ENCODE peak calls at places on chromosomes 4 and X, in five cellular contexts. Z is GM23338, L is cardiac muscle cell, N is mesenchymal stem cell, G is H7. B is an unnamed sample.

GRCh38 chrX:113391875-113392274 is 551.2 kb upstream of the AMOT start:
- DNase-seq in Z (no peak), L (no peak), N (no peak), G (no peak), B (no peak)

GRCh38 chrX:118047446-118048186 is 69.0 kb downstream of the KLHL13 start:
- DNase-seq in Z (no peak), L (no peak), N (no peak), G (no peak), B (no peak)

GRCh38 chr4:107467461-107467860 is 252.6 kb downstream of the PAPSS1 start:
- DNase-seq in Z (no peak), L (no peak), N (no peak), G (no peak), B (no peak)

GRCh38 chrX:104118765-104119164 is 6.4 kb downstream of the ZCCHC18 start:
- DNase-seq in Z (peak), L (no peak), N (no peak), G (no peak), B (no peak)

GRCh38 chrX:71251456-71251973 is 2.4 kb downstream of the ZMYM3 start:
- DNase-seq in Z (peak), L (no peak), N (peak), G (no peak), B (no peak)

GRCh38 chr4:6751611-6752485 is 30.7 kb upstream of the KIAA0232 start:
- DNase-seq in Z (no peak), L (no peak), N (peak), G (no peak), B (no peak)

GRCh38 chr4:86633854-86634253 is 39.7 kb downstream of the PTPN13 start:
- DNase-seq in Z (no peak), L (no peak), N (peak), G (no peak), B (no peak)

GRCh38 chr4:6999172-7000086 is 43.7 kb upstream of the TADA2B start:
- DNase-seq in Z (no peak), L (no peak), N (no peak), G (peak), B (no peak)

GRCh38 chr4:2247128-2248043 is 5.5 kb upstream of the HAUS3 start:
- DNase-seq in Z (no peak), L (no peak), N (no peak), G (peak), B (no peak)

GRCh38 chr4:109319156-109319555 is 16.7 kb upstream of the COL25A1 start:
- DNase-seq in Z (no peak), L (no peak), N (no peak), G (no peak), B (no peak)

GRCh38 chrX:40651620-40652223 is 4.4 kb upstream of the CXorf38 start:
- DNase-seq in Z (peak), L (peak), N (peak), G (peak), B (no peak)

DNA sequence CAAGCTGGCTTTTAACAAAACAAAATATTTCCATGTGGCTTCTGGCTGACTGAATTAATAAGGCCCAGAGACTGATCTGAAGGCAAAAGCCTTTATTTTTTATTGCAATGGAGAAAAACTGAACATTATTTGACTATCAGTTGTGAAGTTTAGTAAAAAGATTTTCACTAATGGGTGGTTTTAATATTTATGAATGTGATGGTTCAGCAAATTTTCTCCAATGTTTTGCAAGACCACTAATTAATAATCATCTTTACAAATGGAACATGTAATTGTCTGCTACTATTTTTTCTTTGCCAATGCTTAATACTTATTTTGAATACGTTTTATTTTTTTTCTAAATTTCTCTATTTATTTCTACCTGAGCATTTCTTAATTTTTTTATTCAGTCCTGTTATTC is 90.6 kb downstream of the SNCA start:
- DNase-seq in Z (no peak), L (no peak), N (no peak), G (no peak), B (no peak)
- H3K4me3 ChIP-seq in Z (no peak), L (no peak), N (no peak), G (no peak), B (no peak)

GRCh38 chr4:184389978-184390518 is 84.3 kb downstream of the IRF2 start:
- DNase-seq in Z (peak), L (no peak), N (no peak), G (peak), B (no peak)
- H3K4me3 ChIP-seq in Z (peak), L (no peak), N (no peak), G (no peak), B (no peak)

GRCh38 chr4:94457692-94458106 is 6.0 kb downstream of the PDLIM5 start:
- DNase-seq in Z (peak), L (peak), N (peak), G (peak), B (peak)
- H3K4me3 ChIP-seq in Z (no peak), L (peak), N (no peak), G (no peak), B (no peak)

DNA sequence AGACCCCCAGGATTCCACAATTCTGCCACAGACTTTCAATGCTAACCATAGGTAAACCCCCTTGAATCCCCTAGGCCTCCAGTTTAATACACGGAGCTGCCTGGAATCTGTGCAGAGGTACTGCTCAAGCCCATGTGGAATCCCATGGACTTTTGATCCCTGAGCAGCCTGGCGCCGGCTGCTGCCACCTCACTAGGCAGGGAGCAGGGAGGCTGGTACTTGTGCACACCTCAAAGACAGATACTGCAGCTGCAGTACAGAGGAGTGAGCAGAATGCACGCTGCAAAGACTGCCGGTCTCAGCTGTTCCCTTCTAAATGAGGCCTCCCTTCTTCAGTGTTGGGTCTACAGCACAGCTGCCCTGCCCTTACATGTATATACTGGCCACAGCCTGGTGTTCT is 79.4 kb downstream of the RPS6KA6 start:
- DNase-seq in Z (no peak), L (no peak), N (no peak), G (no peak), B (no peak)
- H3K4me3 ChIP-seq in Z (no peak), L (no peak), N (no peak), G (no peak), B (no peak)

GRCh38 chr4:4861592-4862551 is 2.4 kb downstream of the MSX1 start:
- DNase-seq in Z (no peak), L (no peak), N (no peak), G (peak), B (no peak)
- H3K4me3 ChIP-seq in Z (peak), L (peak), N (no peak), G (no peak), B (peak)

DNA sequence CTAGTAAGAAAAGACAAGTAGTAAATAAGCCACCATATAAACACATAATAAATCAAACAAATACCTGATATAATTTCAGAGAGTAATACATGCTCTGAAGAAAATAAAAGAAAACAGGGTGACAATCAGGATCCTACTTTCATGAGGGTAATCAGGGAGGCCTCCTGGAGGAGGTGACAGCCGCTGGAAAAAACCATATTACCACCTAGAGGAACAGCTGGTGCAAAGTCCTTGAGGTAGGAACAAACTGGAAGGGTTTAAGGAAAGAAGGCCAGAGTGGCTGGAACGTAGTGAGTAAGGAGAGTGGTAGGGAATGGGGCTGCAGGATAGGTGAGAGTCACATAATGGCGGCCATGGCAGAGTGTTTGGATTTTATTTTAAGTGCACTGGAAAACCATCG is 19.1 kb upstream of the PLAC1 start:
- DNase-seq in Z (no peak), L (no peak), N (no peak), G (no peak), B (no peak)
- H3K4me3 ChIP-seq in Z (no peak), L (no peak), N (no peak), G (no peak), B (no peak)